ENCODE peak calls at places on chromosomes 11 and 22, in four cellular contexts. One of them, this sample, is unnamed.

GRCh38 chr22:36586852-36587251 is 57.9 kb upstream of the EIF3D start:
- DNase-seq in colonic mucosa: no peak
- DNase-seq in nephron progenitor cell: no peak
- DNase-seq in lower lobe of right lung: no peak
- DNase-seq in this sample: no peak

GRCh38 chr11:36492724-36493304 is 17.3 kb downstream of the TRAF6 start:
- DNase-seq in nephron progenitor cell: no peak
- DNase-seq in lower lobe of right lung: no peak
- DNase-seq in colonic mucosa: peak; percentile 29
- DNase-seq in this sample: no peak

GRCh38 chr22:35306350-35306967 is 6.8 kb downstream of the TOM1 start:
- DNase-seq in nephron progenitor cell: peak; percentile 33
- DNase-seq in colonic mucosa: no peak
- DNase-seq in lower lobe of right lung: no peak
- DNase-seq in this sample: no peak

GRCh38 chr11:31096191-31096590 is 273.3 kb downstream of the DCDC1 start:
- DNase-seq in nephron progenitor cell: no peak
- DNase-seq in lower lobe of right lung: no peak
- DNase-seq in colonic mucosa: no peak
- DNase-seq in this sample: no peak

GRCh38 chr11:78564037-78564888 is 10.4 kb downstream of the NARS2 start:
- DNase-seq in nephron progenitor cell: peak; percentile 15
- DNase-seq in lower lobe of right lung: no peak
- DNase-seq in colonic mucosa: peak; percentile 68
- DNase-seq in this sample: no peak

GRCh38 chr11:134124660-134125451 is 56.0 kb downstream of the JAM3 start:
- DNase-seq in colonic mucosa: no peak
- DNase-seq in lower lobe of right lung: peak; percentile 46
- DNase-seq in nephron progenitor cell: peak; percentile 78
- DNase-seq in this sample: peak; percentile 81

GRCh38 chr22:46297151-46297819 is 615 bp downstream of the GTSE1 start:
- DNase-seq in colonic mucosa: peak; percentile 38
- DNase-seq in lower lobe of right lung: peak; percentile 52
- DNase-seq in nephron progenitor cell: peak; percentile 62
- DNase-seq in this sample: peak; percentile 47

GRCh38 chr22:29359469-29359868 is 28.9 kb downstream of the AP1B1 start:
- DNase-seq in colonic mucosa: peak; percentile 59
- DNase-seq in nephron progenitor cell: peak; percentile 57
- DNase-seq in lower lobe of right lung: no peak
- DNase-seq in this sample: peak; percentile 79

GRCh38 chr22:33330534-33330933 is 272.4 kb upstream of the SYN3 start:
- DNase-seq in nephron progenitor cell: no peak
- DNase-seq in lower lobe of right lung: no peak
- DNase-seq in colonic mucosa: no peak
- DNase-seq in this sample: no peak

GRCh38 chr11:131372243-131372930 is 2.0 kb downstream of the NTM start:
- DNase-seq in nephron progenitor cell: no peak
- DNase-seq in lower lobe of right lung: no peak
- DNase-seq in colonic mucosa: no peak
- DNase-seq in this sample: no peak

GRCh38 chr11:95675585-95675984 is 114.0 kb downstream of the FAM76B start:
- DNase-seq in nephron progenitor cell: no peak
- DNase-seq in lower lobe of right lung: no peak
- DNase-seq in colonic mucosa: no peak
- DNase-seq in this sample: no peak

GRCh38 chr11:126723665-126724045 is 276.9 kb downstream of the KIRREL3 start:
- DNase-seq in nephron progenitor cell: no peak
- DNase-seq in lower lobe of right lung: no peak
- DNase-seq in colonic mucosa: no peak
- DNase-seq in this sample: no peak

DNA sequence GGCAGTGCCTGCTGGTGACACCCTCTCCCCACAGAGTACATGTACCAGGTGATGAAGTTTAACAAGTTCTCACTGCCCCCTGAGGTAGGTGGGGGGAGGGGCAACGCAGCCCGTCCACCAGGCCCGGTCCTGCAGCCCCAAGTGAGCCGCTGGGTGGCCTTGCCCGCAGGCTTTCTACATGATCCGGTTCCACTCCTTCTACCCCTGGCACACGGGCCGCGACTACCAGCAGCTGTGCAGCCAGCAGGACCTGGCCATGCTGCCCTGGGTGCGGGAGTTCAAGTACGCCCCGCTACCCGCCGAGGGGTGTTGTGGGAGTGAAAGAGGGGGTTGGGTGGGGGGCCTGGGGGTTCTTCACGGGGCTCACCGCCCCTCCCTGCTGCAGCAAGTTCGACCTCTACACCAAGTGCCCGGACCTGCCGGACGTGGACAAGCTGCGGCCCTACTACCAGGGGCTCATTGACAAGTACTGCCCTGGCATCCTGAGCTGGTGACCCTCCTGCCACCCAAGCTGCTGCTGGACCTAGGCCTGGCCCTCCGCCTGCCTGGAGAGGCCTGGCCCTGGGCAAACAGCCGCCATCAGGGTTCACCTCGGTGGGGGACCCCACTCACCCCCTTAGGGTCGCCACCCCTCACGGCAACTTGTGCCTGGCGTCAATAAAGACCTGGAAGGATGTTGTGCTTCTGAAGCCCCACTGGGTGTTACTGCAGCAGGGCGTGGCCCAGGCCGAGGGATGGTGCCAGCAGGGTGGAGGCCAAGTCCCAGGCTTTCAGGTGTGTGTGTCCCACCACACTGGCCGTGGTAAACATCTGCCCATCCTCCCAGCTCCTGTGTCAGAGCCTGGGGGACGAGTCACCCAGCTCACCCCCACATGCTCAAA is 2.9 kb downstream of the MIOX start:
- DNase-seq in nephron progenitor cell: no peak
- DNase-seq in lower lobe of right lung: no peak
- DNase-seq in colonic mucosa: no peak
- DNase-seq in this sample: peak; percentile 15
- TF ChIP-seq CTCF in nephron progenitor cell: no peak
- TF ChIP-seq CTCF in lower lobe of right lung: no peak
- TF ChIP-seq CTCF in colonic mucosa: no peak
- TF ChIP-seq CTCF in this sample: no peak

DNA sequence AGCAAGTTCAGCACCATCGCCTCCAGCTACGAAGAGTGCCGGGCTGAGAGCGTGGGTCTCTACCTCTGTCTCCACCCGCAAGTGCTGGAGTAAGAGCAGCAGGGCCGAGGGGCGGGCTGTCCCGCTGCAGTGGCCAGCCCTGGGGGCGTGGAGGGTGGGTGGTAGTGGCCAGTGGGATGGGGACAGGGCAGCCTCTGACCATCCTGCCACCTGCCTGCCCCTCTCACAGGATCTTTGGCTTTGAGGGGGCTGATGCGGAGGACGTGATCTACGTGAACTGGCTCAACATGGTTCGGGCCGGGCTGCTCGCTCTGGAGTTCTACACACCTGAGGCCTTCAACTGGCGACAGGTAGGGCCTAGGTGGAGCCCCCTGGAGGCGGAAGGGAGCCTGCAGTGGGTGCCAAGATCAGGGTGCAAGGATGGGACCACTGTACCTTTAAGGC is 15.0 kb upstream of the BBS1 start:
- DNase-seq in nephron progenitor cell: no peak
- DNase-seq in lower lobe of right lung: no peak
- DNase-seq in colonic mucosa: no peak
- DNase-seq in this sample: no peak
- TF ChIP-seq CTCF in nephron progenitor cell: peak; percentile 22
- TF ChIP-seq CTCF in lower lobe of right lung: no peak
- TF ChIP-seq CTCF in colonic mucosa: no peak
- TF ChIP-seq CTCF in this sample: peak; percentile 22

DNA sequence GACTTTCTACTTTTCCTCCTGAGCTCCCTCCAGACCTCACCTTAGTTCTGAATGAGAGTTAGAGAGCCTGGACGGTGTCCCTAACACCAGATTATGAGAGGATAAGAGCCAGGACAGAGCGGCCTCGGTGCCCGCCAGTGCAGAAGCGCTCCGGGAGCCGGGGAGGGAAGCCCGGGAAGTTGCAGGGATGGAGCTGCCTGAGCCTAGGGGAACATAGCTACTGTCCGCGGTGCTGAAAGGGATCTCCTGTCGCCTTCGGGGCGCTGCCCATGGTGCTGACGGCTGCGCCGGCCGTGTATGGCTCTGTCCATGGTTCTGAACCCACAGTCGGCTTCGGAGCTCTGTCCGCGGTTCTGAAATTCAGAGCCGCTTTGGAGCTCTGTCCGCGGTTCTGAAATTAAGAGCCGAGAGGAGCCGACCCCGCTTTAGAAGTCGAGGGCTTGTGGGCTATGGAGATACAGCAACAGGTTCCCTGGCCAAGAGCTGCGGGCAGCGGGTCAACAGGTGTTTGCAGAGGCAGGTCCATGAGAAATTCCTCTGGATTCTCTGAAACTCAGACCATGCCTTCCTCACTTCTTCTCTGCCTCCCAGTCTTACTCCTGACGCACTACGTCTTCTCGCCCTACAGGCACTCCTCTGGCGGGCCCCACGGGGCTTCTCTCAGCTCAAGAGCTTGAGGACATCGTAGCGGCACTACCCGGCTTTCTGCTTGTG is 814 bp downstream of the NPAS4 start:
- DNase-seq in colonic mucosa: peak; percentile 90
- DNase-seq in lower lobe of right lung: peak; percentile 88
- DNase-seq in nephron progenitor cell: peak; percentile 97
- DNase-seq in this sample: peak; percentile 39
- TF ChIP-seq CTCF in colonic mucosa: no peak
- TF ChIP-seq CTCF in lower lobe of right lung: no peak
- TF ChIP-seq CTCF in nephron progenitor cell: no peak
- TF ChIP-seq CTCF in this sample: no peak

GRCh38 chr22:25420925-25421904 is 143.3 kb upstream of the GRK3 start:
- DNase-seq in lower lobe of right lung: no peak
- DNase-seq in nephron progenitor cell: peak; percentile 39
- DNase-seq in colonic mucosa: no peak
- DNase-seq in this sample: peak; percentile 55
- TF ChIP-seq CTCF in lower lobe of right lung: no peak
- TF ChIP-seq CTCF in nephron progenitor cell: no peak
- TF ChIP-seq CTCF in colonic mucosa: no peak
- TF ChIP-seq CTCF in this sample: no peak

GRCh38 chr11:17405232-17406005 is 17.0 kb upstream of the KCNJ11 start:
- DNase-seq in lower lobe of right lung: peak; percentile 81
- DNase-seq in colonic mucosa: peak; percentile 44
- DNase-seq in nephron progenitor cell: peak; percentile 37
- DNase-seq in this sample: peak; percentile 61
- TF ChIP-seq CTCF in lower lobe of right lung: peak; percentile 37
- TF ChIP-seq CTCF in colonic mucosa: no peak
- TF ChIP-seq CTCF in nephron progenitor cell: peak; percentile 20
- TF ChIP-seq CTCF in this sample: no peak

GRCh38 chr11:107780775-107781174 is 68.9 kb upstream of the SLN start:
- DNase-seq in lower lobe of right lung: no peak
- DNase-seq in nephron progenitor cell: no peak
- DNase-seq in colonic mucosa: no peak
- DNase-seq in this sample: no peak
- TF ChIP-seq CTCF in lower lobe of right lung: no peak
- TF ChIP-seq CTCF in nephron progenitor cell: no peak
- TF ChIP-seq CTCF in colonic mucosa: no peak
- TF ChIP-seq CTCF in this sample: no peak

GRCh38 chr11:83827940-83828554 is 541.9 kb upstream of the CCDC90B start:
- DNase-seq in nephron progenitor cell: no peak
- DNase-seq in lower lobe of right lung: no peak
- DNase-seq in colonic mucosa: no peak
- DNase-seq in this sample: no peak
- TF ChIP-seq CTCF in nephron progenitor cell: peak; percentile 52
- TF ChIP-seq CTCF in lower lobe of right lung: peak; percentile 50
- TF ChIP-seq CTCF in colonic mucosa: no peak
- TF ChIP-seq CTCF in this sample: peak; percentile 56

This sample was measured in glutamatergic neuron.